ENCODE peak calls at places on chromosomes 2 and 18, in ten cellular contexts. T, D, Q, M, H, F, W, Y, P and U are unnamed samples.

GRCh38 chr2:134089454-134089853 is 164.4 kb upstream of the MGAT5 start:
- DNase-seq in T (no peak), D (no peak), Q (no peak), M (no peak), H (no peak), F (no peak), W (no peak), Y (no peak), P (no peak), U (no peak)

GRCh38 chr2:34822616-34823015 is 1223.5 kb upstream of the FAM98A start:
- DNase-seq in T (no peak), D (no peak), Q (no peak), M (no peak), H (no peak), F (no peak), W (no peak), Y (no peak), P (no peak), U (no peak)

GRCh38 chr2:172430027-172430426 is 2.6 kb downstream of the ITGA6 start:
- DNase-seq in T (no peak), D (no peak), Q (no peak), M (no peak), H (no peak), F (no peak), W (no peak), Y (no peak), P (no peak), U (no peak)

GRCh38 chr2:108220942-108221541 is 18.7 kb upstream of the SULT1C3 start:
- DNase-seq in T (no peak), D (no peak), Q (peak; percentile 39), M (no peak), H (no peak), F (no peak), W (no peak), Y (no peak), P (no peak), U (no peak)

GRCh38 chr2:64807417-64807816 is 153.7 kb upstream of the SERTAD2 start:
- DNase-seq in T (peak; percentile 98), D (peak; percentile 70), Q (no peak), M (peak; percentile 100), H (no peak), F (peak; percentile 100), W (peak; percentile 91), Y (no peak), P (no peak), U (no peak)

GRCh38 chr18:27803957-27804356 is 373.0 kb downstream of the CDH2 start:
- DNase-seq in T (peak; percentile 25), D (no peak), Q (no peak), M (no peak), H (no peak), F (peak; percentile 9), W (no peak), Y (no peak), P (no peak), U (no peak)

GRCh38 chr2:100957971-100958653 is 44.0 kb upstream of the RPL31 start:
- DNase-seq in T (peak; percentile 77), D (no peak), Q (no peak), M (no peak), H (no peak), F (peak; percentile 95), W (peak; percentile 85), Y (no peak), P (no peak), U (peak; percentile 52)

GRCh38 chr18:48479531-48479930 is 59.3 kb upstream of the CTIF start:
- DNase-seq in T (peak; percentile 24), D (no peak), Q (no peak), M (no peak), H (no peak), F (no peak), W (no peak), Y (no peak), P (no peak), U (no peak)

GRCh38 chr2:9294764-9295163 is 88.2 kb downstream of the ASAP2 start:
- DNase-seq in T (no peak), D (no peak), Q (no peak), M (no peak), H (no peak), F (no peak), W (no peak), Y (no peak), P (no peak), U (no peak)

GRCh38 chr2:162926501-162926900 is 87.9 kb upstream of the KCNH7 start:
- DNase-seq in T (peak; percentile 76), D (peak; percentile 23), Q (no peak), M (peak; percentile 70), H (no peak), F (peak; percentile 94), W (peak; percentile 34), Y (no peak), P (no peak), U (no peak)

GRCh38 chr2:69770193-69770702 is 28.3 kb downstream of the ANXA4 start:
- DNase-seq in T (peak; percentile 89), D (peak; percentile 87), Q (no peak), M (peak; percentile 78), H (no peak), F (peak; percentile 91), W (peak; percentile 87), Y (peak; percentile 51), P (no peak), U (no peak)

GRCh38 chr2:200587007-200587616 is 1.3 kb downstream of the AOX1 start:
- DNase-seq in T (no peak), D (no peak), Q (no peak), M (no peak), H (no peak), F (no peak), W (no peak), Y (no peak), P (no peak), U (no peak)
- H3K4me3 ChIP-seq in T (no peak overlapping the region), D (no peak overlapping the region), Q (peak overlapping the region; percentile 61), M (no peak overlapping the region), H (peak overlapping the region; percentile 66), F (no peak overlapping the region), W (no peak overlapping the region), Y (no peak overlapping the region), P (peak overlapping the region; percentile 66), U (no peak overlapping the region)

GRCh38 chr18:73668051-73668450 is 479.6 kb downstream of the FBXO15 start:
- DNase-seq in T (no peak), D (no peak), Q (no peak), M (no peak), H (no peak), F (no peak), W (no peak), Y (no peak), P (no peak), U (no peak)
- TF ChIP-seq CTCF in T (no peak), D (no peak), Q (no peak), M (no peak), H (no peak), F (no peak), W (no peak), Y (no peak), P (no peak), U (no peak)

GRCh38 chr2:96861074-96861473 is 3.3 kb upstream of the ANKRD39 start:
- DNase-seq in T (no peak), D (no peak), Q (peak; percentile 64), M (no peak), H (no peak), F (no peak), W (no peak), Y (peak; percentile 46), P (no peak), U (no peak)

GRCh38 chr2:96856776-96857673 is 791 bp downstream of the ANKRD39 start:
- DNase-seq in T (peak; percentile 43), D (no peak), Q (no peak), M (no peak), H (no peak), F (no peak), W (peak; percentile 24), Y (no peak), P (peak; percentile 61), U (no peak)

GRCh38 chr2:96860065-96861029 is 2.5 kb upstream of the ANKRD39 start:
- DNase-seq in T (no peak), D (no peak), Q (no peak), M (no peak), H (no peak), F (no peak), W (no peak), Y (peak; percentile 48), P (no peak), U (no peak)

GRCh38 chr2:96859681-96860064 is 1.9 kb upstream of the ANKRD39 start:
- DNase-seq in T (no peak), D (no peak), Q (no peak), M (no peak), H (no peak), F (no peak), W (no peak), Y (no peak), P (no peak), U (no peak)

DNA sequence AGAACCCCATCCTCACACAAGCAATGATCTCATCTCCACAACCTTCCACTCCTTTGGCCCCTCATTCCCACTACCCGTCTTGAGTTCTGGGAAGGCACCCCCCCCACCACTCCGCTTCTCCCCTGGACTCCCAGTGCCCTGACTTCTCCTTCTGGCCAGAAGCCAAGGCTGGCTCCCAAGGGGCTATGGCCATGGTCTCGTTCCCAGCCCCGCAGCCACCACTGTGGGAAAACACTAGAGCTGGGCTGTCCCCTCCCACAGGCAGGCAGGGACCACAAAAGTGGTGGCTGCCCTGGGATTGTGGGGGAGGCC is 1.5 kb upstream of the ANKRD39 start:
- DNase-seq in T (no peak), D (no peak), Q (no peak), M (no peak), H (no peak), F (no peak), W (no peak), Y (peak; percentile 55), P (no peak), U (no peak)
- H3K4me3 ChIP-seq in T (no peak overlapping the region), D (no peak overlapping the region), Q (no peak overlapping the region), M (no peak overlapping the region), H (no peak overlapping the region), F (no peak overlapping the region), W (no peak overlapping the region), Y (no peak overlapping the region), P (peak overlapping the region; percentile 72), U (no peak overlapping the region)

GRCh38 chr2:157492189-157492773 is 48.4 kb upstream of the CYTIP start:
- DNase-seq in T (peak; percentile 70), D (peak; percentile 49), Q (peak; percentile 67), M (peak; percentile 60), H (no peak), F (peak; percentile 54), W (peak; percentile 82), Y (peak; percentile 54), P (peak; percentile 79), U (no peak)

GRCh38 chr2:157498501-157498900 is 54.6 kb upstream of the CYTIP start:
- DNase-seq in T (no peak), D (no peak), Q (no peak), M (no peak), H (no peak), F (no peak), W (no peak), Y (no peak), P (no peak), U (no peak)

GRCh38 chr2:157501026-157501425 is 57.1 kb upstream of the CYTIP start:
- DNase-seq in T (no peak), D (no peak), Q (no peak), M (no peak), H (no peak), F (no peak), W (no peak), Y (no peak), P (no peak), U (no peak)

GRCh38 chr2:157500334-157500733 is 56.4 kb upstream of the CYTIP start:
- DNase-seq in T (no peak), D (no peak), Q (no peak), M (no peak), H (no peak), F (no peak), W (no peak), Y (no peak), P (no peak), U (no peak)

GRCh38 chr2:157497603-157498314 is 53.9 kb upstream of the CYTIP start:
- DNase-seq in T (peak; percentile 59), D (peak; percentile 13), Q (no peak), M (peak; percentile 16), H (no peak), F (peak; percentile 45), W (peak; percentile 63), Y (no peak), P (peak; percentile 82), U (no peak)
- TF ChIP-seq CTCF in T (peak; percentile 73), D (peak; percentile 86), Q (peak; percentile 66), M (peak; percentile 79), H (no peak), F (peak; percentile 78), W (peak; percentile 78), Y (peak; percentile 18), P (peak; percentile 95), U (peak; percentile 78)